ENCODE peak calls at places on chromosomes 5 and 9, in six cellular contexts. W is Caco-2; Q is CD4-positive, alpha-beta T cell; E is cardiac muscle cell; L is fibroblast of lung; F is brain microvascular endothelial cell. P is an unnamed sample.

GRCh38 chr5:74464512-74465209 is 175.9 kb downstream of the ENC1 start:
- DNase-seq in W (no peak), Q (no peak), E (peak), L (peak), F (no peak), P (no peak)

GRCh38 chr9:86741311-86742215 is 205.7 kb downstream of the GAS1 start:
- DNase-seq in W (peak), Q (no peak), E (peak), L (peak), F (peak), P (no peak)

GRCh38 chr5:150461231-150461630 is 11.7 kb upstream of the RPS14 start:
- DNase-seq in W (no peak), Q (no peak), E (no peak), L (no peak), F (no peak), P (no peak)

GRCh38 chr5:65961644-65962043 is 35.3 kb downstream of the ERBIN start:
- DNase-seq in W (no peak), Q (no peak), E (peak), L (peak), F (peak), P (no peak)

GRCh38 chr9:73260506-73260905 is 108.8 kb downstream of the ANXA1 start:
- DNase-seq in W (no peak), Q (no peak), E (no peak), L (no peak), F (no peak), P (no peak)

GRCh38 chr9:33418090-33418489 is 15.7 kb upstream of the AQP7 start:
- DNase-seq in W (peak), Q (no peak), E (no peak), L (no peak), F (no peak), P (no peak)

GRCh38 chr9:37967681-37968080 is 63.8 kb upstream of the SLC25A51 start:
- DNase-seq in W (no peak), Q (no peak), E (no peak), L (no peak), F (no peak), P (no peak)

GRCh38 chr5:53934126-53934856 is 373.9 kb downstream of the NDUFS4 start:
- DNase-seq in W (no peak), Q (no peak), E (peak), L (peak), F (peak), P (no peak)

GRCh38 chr5:107913511-107913910 is 242.8 kb upstream of the EFNA5 start:
- DNase-seq in W (no peak), Q (no peak), E (no peak), L (no peak), F (no peak), P (no peak)

GRCh38 chr5:44385236-44385940 is 3.8 kb downstream of the FGF10 start:
- DNase-seq in W (no peak), Q (no peak), E (no peak), L (no peak), F (no peak), P (no peak)

GRCh38 chr9:133349965-133350624 is 2.1 kb downstream of the RPL7A start:
- DNase-seq in W (no peak), Q (no peak), E (no peak), L (no peak), F (no peak), P (no peak)

GRCh38 chr5:146667633-146668032 is 151.6 kb upstream of the GPR151 start:
- DNase-seq in W (no peak), Q (no peak), E (peak), L (peak), F (peak), P (no peak)

GRCh38 chr5:104018299-104018698 is 455.7 kb upstream of the NUDT12 start:
- DNase-seq in W (no peak), Q (no peak), E (no peak), L (no peak), F (no peak), P (no peak)

GRCh38 chr9:122218885-122219855 is 9.6 kb downstream of the LHX6 start:
- DNase-seq in W (no peak), Q (no peak), E (peak), L (no peak), F (no peak), P (no peak)

GRCh38 chr9:92187390-92187789 is 72.2 kb upstream of the SPTLC1 start:
- DNase-seq in W (no peak), Q (no peak), E (no peak), L (no peak), F (no peak), P (no peak)

GRCh38 chr9:92481029-92481633 is 1.2 kb downstream of the ASPN start:
- DNase-seq in W (no peak), Q (no peak), E (no peak), L (peak), F (no peak), P (no peak)

GRCh38 chr9:32590476-32590875 is 17.5 kb upstream of the NDUFB6 start:
- DNase-seq in W (no peak), Q (no peak), E (peak), L (peak), F (no peak), P (no peak)

GRCh38 chr9:6133346-6134063 is 82.1 kb upstream of the IL33 start:
- DNase-seq in W (no peak), Q (no peak), E (peak), L (peak), F (no peak), P (no peak)

GRCh38 chr9:104906441-104907277 is 21.3 kb downstream of the ABCA1 start:
- DNase-seq in W (no peak), Q (no peak), E (peak), L (peak), F (peak), P (no peak)

GRCh38 chr9:34492051-34492450 is 30.7 kb downstream of the ENHO start:
- DNase-seq in W (no peak), Q (no peak), E (no peak), L (no peak), F (no peak), P (no peak)

GRCh38 chr5:150434502-150434901 is 15.0 kb downstream of the RPS14 start:
- DNase-seq in W (no peak), Q (no peak), E (peak), L (peak), F (peak), P (no peak)

GRCh38 chr9:14346826-14347407 is 33.0 kb upstream of the NFIB start:
- DNase-seq in W (no peak), Q (no peak), E (peak), L (no peak), F (no peak), P (no peak)

GRCh38 chr5:31047621-31048020 is 145.9 kb upstream of the CDH6 start:
- DNase-seq in W (no peak), Q (no peak), E (peak), L (no peak), F (no peak), P (no peak)

GRCh38 chr5:150624334-150625163 is 15.9 kb upstream of the SYNPO start:
- DNase-seq in W (no peak), Q (peak), E (peak), L (no peak), F (no peak), P (peak)

GRCh38 chr9:21560281-21560745 is 78.2 kb upstream of the IFNE start:
- DNase-seq in W (no peak), Q (no peak), E (no peak), L (no peak), F (no peak), P (no peak)

GRCh38 chr9:81002242-81002641 is 687.1 kb downstream of the TLE1 start:
- DNase-seq in W (no peak), Q (no peak), E (no peak), L (peak), F (no peak), P (no peak)

GRCh38 chr9:99807276-99807852 is 14.3 kb upstream of the NR4A3 start:
- DNase-seq in W (peak), Q (peak), E (peak), L (peak), F (peak), P (no peak)

GRCh38 chr5:25345240-25345771 is 700.5 kb upstream of the CDH10 start:
- DNase-seq in W (no peak), Q (no peak), E (no peak), L (no peak), F (no peak), P (no peak)

GRCh38 chr9:101716629-101717028 is 21.8 kb downstream of the GRIN3A start:
- DNase-seq in W (no peak), Q (no peak), E (no peak), L (no peak), F (no peak), P (no peak)

GRCh38 chr5:177403194-177403825 is 2.8 kb upstream of the PFN3 start:
- DNase-seq in W (peak), Q (peak), E (no peak), L (no peak), F (no peak), P (no peak)

GRCh38 chr5:74240783-74241750 is 399.5 kb downstream of the ENC1 start:
- DNase-seq in W (no peak), Q (no peak), E (peak), L (no peak), F (no peak), P (no peak)

GRCh38 chr5:177134653-177135225 is 1.2 kb downstream of the NSD1 start:
- DNase-seq in W (no peak), Q (no peak), E (no peak), L (no peak), F (no peak), P (no peak)

GRCh38 chr5:107985144-107985543 is 314.4 kb upstream of the EFNA5 start:
- DNase-seq in W (no peak), Q (no peak), E (peak), L (no peak), F (no peak), P (no peak)

GRCh38 chr5:100860407-100860806 is 42.7 kb downstream of the ST8SIA4 start:
- DNase-seq in W (no peak), Q (no peak), E (no peak), L (no peak), F (no peak), P (no peak)

GRCh38 chr9:73093740-73094379 is 57.8 kb upstream of the ANXA1 start:
- DNase-seq in W (no peak), Q (no peak), E (peak), L (peak), F (no peak), P (no peak)

GRCh38 chr5:151319334-151319733 is 15.8 kb upstream of the SLC36A3 start:
- DNase-seq in W (peak), Q (no peak), E (peak), L (peak), F (peak), P (no peak)

GRCh38 chr9:20297646-20298084 is 324.6 kb downstream of the MLLT3 start:
- DNase-seq in W (no peak), Q (no peak), E (peak), L (peak), F (peak), P (no peak)

GRCh38 chr5:81140942-81141341 is 92.2 kb upstream of the CKMT2 start:
- DNase-seq in W (no peak), Q (no peak), E (peak), L (peak), F (peak), P (no peak)
- TF ChIP-seq CTCF in W (no peak), Q (no peak), E (no peak), L (no peak), F (no peak), P (no peak)

DNA sequence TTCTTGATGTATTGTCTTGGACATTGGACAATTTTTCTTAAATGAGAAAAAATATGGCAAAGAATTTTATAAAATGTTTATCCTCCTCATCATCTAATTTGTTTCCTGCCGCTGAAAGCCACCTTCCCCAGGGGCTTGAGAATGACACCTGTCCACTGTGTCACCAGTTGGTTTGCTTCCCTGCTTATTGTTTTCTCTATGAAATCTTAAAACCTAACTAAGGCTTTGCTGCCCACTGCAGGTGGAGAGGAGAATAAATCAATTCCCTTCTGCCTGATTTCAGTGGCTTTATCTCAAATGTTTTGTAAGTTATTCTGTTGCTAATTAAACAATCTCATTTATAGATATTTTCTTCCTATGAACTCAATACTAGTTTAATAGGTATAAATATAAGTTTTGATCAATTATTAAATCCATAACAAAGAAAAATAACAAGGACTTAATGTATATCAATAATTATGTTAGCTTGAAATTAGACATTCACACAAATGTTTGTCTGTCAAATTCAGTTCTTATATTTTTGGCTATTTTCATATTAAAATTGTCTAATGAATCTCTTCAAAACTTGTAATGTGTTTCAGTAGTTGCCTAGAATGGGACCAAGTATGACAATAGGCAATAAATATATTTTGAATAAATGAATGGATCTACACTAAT is 822.5 kb downstream of the PTPRD start:
- DNase-seq in W (no peak), Q (no peak), E (peak), L (peak), F (peak), P (no peak)
- TF ChIP-seq CTCF in W (no peak), Q (peak), E (peak), L (peak), F (peak), P (peak)

GRCh38 chr5:84536797-84537196 is 152.1 kb upstream of the EDIL3 start:
- DNase-seq in W (no peak), Q (no peak), E (no peak), L (no peak), F (no peak), P (no peak)

GRCh38 chr5:84535281-84535680 is 150.6 kb upstream of the EDIL3 start:
- DNase-seq in W (no peak), Q (no peak), E (no peak), L (peak), F (no peak), P (no peak)
- TF ChIP-seq CTCF in W (no peak), Q (no peak), E (no peak), L (no peak), F (no peak), P (no peak)

DNA sequence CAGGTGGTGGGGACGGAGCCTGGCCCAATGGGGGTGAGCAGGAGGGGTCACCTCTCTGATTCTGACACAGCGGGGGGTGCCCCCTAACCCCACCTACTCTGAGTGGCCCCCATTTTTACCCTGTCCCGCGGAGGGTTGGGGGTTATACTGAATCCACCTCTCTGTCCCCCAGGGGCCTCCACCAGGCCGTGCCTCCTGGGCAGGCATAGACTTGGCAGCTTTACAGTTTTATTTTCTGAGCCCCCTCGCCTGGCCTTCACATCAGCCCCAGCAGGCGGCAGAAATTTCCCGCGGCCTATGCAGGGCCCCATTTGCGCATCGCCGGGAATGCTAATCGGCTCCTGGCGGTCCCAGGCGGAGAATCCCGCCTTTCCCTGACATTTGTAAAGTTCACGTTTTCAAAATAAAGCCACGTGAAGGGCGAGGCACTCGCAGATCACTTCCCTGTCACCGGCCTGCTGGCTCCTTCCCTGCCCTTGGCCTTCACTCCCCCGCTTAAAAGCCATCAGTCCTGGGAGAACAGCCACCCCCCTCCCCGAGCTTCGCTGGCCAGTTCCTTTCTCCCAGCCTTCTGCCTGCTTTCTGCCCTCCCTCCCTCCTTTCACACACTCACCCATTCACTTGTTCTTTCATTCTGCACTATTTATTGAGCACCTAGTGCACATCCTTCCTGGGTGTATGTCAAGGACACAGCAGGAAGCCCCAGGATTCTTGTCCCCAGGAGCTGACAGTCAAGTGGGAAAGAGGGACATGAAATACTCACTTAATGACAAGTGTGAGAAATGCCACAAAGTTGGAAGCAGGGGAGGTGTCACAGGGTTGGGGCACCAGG is 17.5 kb upstream of the LAMC3 start:
- DNase-seq in W (no peak), Q (no peak), E (no peak), L (no peak), F (no peak), P (no peak)
- TF ChIP-seq CTCF in W (no peak), Q (no peak), E (peak), L (no peak), F (peak), P (no peak)

DNA sequence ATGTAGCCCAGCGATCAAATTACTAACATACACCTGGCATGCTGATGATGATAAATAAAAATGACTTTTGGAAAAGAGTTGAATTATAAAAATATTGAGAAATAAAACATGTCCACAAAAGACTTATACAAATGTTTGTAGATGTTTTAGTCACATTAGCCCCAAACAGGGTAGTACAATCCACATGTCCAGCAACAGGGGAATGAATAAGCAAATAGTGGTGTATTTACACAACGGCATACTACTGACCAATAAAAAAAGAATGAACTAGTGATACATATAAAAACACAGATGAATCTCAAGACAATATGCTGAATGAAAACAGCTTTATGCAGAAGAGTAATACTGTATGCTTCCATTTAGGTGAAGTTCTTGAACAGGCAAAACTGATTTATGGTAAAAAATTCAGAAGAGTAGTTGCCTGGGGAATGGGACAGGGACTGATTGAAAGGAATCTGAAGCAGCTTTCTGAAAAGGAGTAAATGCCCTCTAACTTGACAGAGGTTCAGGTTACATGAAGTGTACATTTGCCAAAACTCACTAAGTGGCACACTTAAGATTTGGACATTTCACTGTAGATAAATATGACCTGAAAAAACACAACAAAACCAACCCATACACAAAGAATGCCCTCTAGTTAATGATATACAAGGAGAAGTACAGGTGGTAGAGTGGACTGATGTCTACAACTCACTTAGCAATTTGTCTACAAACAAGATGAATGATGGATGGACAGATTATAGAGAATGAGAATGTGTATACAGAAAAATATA is 35.4 kb downstream of the ACTL7A start:
- DNase-seq in W (no peak), Q (no peak), E (no peak), L (no peak), F (no peak), P (no peak)
- TF ChIP-seq CTCF in W (no peak), Q (no peak), E (no peak), L (no peak), F (no peak), P (no peak)

GRCh38 chr5:132227235-132227484 is 493 bp downstream of the P4HA2 start:
- DNase-seq in W (no peak), Q (no peak), E (no peak), L (no peak), F (no peak), P (no peak)
- TF ChIP-seq CTCF in W (no peak), Q (no peak), E (peak), L (no peak), F (no peak), P (peak)

DNA sequence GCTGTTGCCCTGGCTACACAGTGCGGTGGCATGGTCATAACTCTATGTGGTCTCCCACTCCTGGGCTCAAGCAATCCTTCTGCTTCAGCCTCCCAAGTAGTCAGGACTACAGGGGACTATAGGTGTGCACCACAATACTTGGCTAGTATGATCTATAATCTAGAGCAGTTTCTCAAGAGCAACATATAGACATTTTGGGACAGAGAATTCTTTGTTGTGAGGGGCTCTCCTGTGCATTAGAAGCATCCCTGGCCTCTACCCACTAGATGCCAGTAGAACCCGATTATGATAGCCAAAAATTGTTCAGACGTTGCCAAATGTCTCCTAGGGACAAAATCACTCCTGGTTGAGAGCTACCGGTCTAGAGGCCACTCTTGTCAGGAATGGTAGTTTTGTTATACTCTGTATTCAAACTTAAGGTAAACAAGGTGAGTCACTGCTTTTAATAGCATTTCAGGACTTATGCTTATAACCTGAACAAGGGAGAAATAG is 7.2 kb downstream of the ANKHD1 start:
- DNase-seq in W (no peak), Q (no peak), E (no peak), L (peak), F (no peak), P (no peak)
- TF ChIP-seq CTCF in W (no peak), Q (no peak), E (no peak), L (no peak), F (no peak), P (no peak)

DNA sequence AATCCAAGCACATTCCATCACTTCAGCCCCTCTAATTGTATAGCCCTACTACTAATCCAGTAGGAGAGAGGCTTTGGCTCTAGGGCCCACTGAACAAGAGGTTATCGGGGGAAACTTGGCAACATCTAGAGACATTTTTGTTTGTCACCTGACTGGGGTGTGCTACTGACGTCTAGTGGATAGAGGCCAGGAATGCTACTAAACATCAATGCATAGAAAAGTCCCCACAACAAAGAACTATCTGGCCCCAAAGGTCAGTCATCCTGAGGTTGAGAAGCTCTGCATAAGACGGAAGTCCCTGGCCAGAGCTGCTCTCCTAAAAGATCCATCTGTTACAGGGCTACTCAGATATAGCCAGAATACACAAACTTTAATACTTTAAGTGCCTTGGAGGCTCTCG is 570.6 kb upstream of the KLF4 start:
- DNase-seq in W (no peak), Q (no peak), E (no peak), L (no peak), F (no peak), P (no peak)
- TF ChIP-seq CTCF in W (no peak), Q (no peak), E (no peak), L (no peak), F (no peak), P (no peak)

P was measured in progenitor cell of endocrine pancreas.